ENCODE peak calls at places on chromosomes 16 and 17, in ten cellular contexts. One of them, this sample, is unnamed.

GRCh38 chr16:10080031-10080772 is 102.0 kb downstream of the GRIN2A start:
- DNase-seq in cardiac muscle cell: peak
- DNase-seq in iris pigment epithelial cell: peak
- DNase-seq in NCI-H774: no peak
- DNase-seq in fibroblast of lung: no peak
- DNase-seq in iPS DF 19.7: no peak
- DNase-seq in neural progenitor cell: no peak
- DNase-seq in stimulated activated CD8-positive, alpha-beta memory T cell treated with anti-CD3 and anti-CD28 coated beads, Interleukin-7, amount 100 ng/mL, for 48 hours: no peak
- DNase-seq in NCI-H460: no peak
- DNase-seq in midbrain: peak
- DNase-seq in this sample: peak

GRCh38 chr16:31438414-31438813 is 4.2 kb downstream of the ZNF843 start:
- DNase-seq in cardiac muscle cell: peak
- DNase-seq in iris pigment epithelial cell: no peak
- DNase-seq in NCI-H774: no peak
- DNase-seq in fibroblast of lung: no peak
- DNase-seq in iPS DF 19.7: no peak
- DNase-seq in neural progenitor cell: no peak
- DNase-seq in stimulated activated CD8-positive, alpha-beta memory T cell treated with anti-CD3 and anti-CD28 coated beads, Interleukin-7, amount 100 ng/mL, for 48 hours: no peak
- DNase-seq in NCI-H460: no peak
- DNase-seq in midbrain: no peak
- DNase-seq in this sample: no peak

GRCh38 chr17:234163-235047 is 53.0 kb upstream of the DOC2B start:
- DNase-seq in cardiac muscle cell: no peak
- DNase-seq in iris pigment epithelial cell: no peak
- DNase-seq in NCI-H774: no peak
- DNase-seq in fibroblast of lung: no peak
- DNase-seq in iPS DF 19.7: no peak
- DNase-seq in neural progenitor cell: no peak
- DNase-seq in stimulated activated CD8-positive, alpha-beta memory T cell treated with anti-CD3 and anti-CD28 coated beads, Interleukin-7, amount 100 ng/mL, for 48 hours: no peak
- DNase-seq in NCI-H460: no peak
- DNase-seq in midbrain: no peak
- DNase-seq in this sample: no peak

GRCh38 chr16:28992496-28992895 is 7.6 kb downstream of the LAT start:
- DNase-seq in cardiac muscle cell: no peak
- DNase-seq in iris pigment epithelial cell: no peak
- DNase-seq in NCI-H774: no peak
- DNase-seq in fibroblast of lung: no peak
- DNase-seq in iPS DF 19.7: no peak
- DNase-seq in neural progenitor cell: no peak
- DNase-seq in stimulated activated CD8-positive, alpha-beta memory T cell treated with anti-CD3 and anti-CD28 coated beads, Interleukin-7, amount 100 ng/mL, for 48 hours: no peak
- DNase-seq in NCI-H460: no peak
- DNase-seq in midbrain: no peak
- DNase-seq in this sample: no peak

GRCh38 chr17:9074106-9074505 is 52.8 kb downstream of the NTN1 start:
- DNase-seq in cardiac muscle cell: no peak
- DNase-seq in iris pigment epithelial cell: no peak
- DNase-seq in NCI-H774: no peak
- DNase-seq in fibroblast of lung: no peak
- DNase-seq in iPS DF 19.7: no peak
- DNase-seq in neural progenitor cell: no peak
- DNase-seq in stimulated activated CD8-positive, alpha-beta memory T cell treated with anti-CD3 and anti-CD28 coated beads, Interleukin-7, amount 100 ng/mL, for 48 hours: no peak
- DNase-seq in NCI-H460: no peak
- DNase-seq in midbrain: no peak
- DNase-seq in this sample: no peak

GRCh38 chr17:78231991-78232759 is 744 bp downstream of the TMEM235 start:
- DNase-seq in cardiac muscle cell: peak
- DNase-seq in iris pigment epithelial cell: no peak
- DNase-seq in NCI-H774: no peak
- DNase-seq in fibroblast of lung: no peak
- DNase-seq in iPS DF 19.7: no peak
- DNase-seq in neural progenitor cell: peak
- DNase-seq in stimulated activated CD8-positive, alpha-beta memory T cell treated with anti-CD3 and anti-CD28 coated beads, Interleukin-7, amount 100 ng/mL, for 48 hours: no peak
- DNase-seq in NCI-H460: no peak
- DNase-seq in midbrain: no peak
- DNase-seq in this sample: no peak

GRCh38 chr16:1543085-1543896 is 9.8 kb downstream of the TMEM204 start:
- DNase-seq in cardiac muscle cell: peak
- DNase-seq in iris pigment epithelial cell: peak
- DNase-seq in NCI-H774: no peak
- DNase-seq in fibroblast of lung: peak
- DNase-seq in iPS DF 19.7: peak
- DNase-seq in neural progenitor cell: peak
- DNase-seq in stimulated activated CD8-positive, alpha-beta memory T cell treated with anti-CD3 and anti-CD28 coated beads, Interleukin-7, amount 100 ng/mL, for 48 hours: no peak
- DNase-seq in NCI-H460: peak
- DNase-seq in midbrain: no peak
- DNase-seq in this sample: peak

GRCh38 chr16:87436225-87437172 is 44.4 kb downstream of the MAP1LC3B start:
- DNase-seq in cardiac muscle cell: peak
- DNase-seq in iris pigment epithelial cell: peak
- DNase-seq in NCI-H774: no peak
- DNase-seq in fibroblast of lung: no peak
- DNase-seq in iPS DF 19.7: no peak
- DNase-seq in neural progenitor cell: no peak
- DNase-seq in stimulated activated CD8-positive, alpha-beta memory T cell treated with anti-CD3 and anti-CD28 coated beads, Interleukin-7, amount 100 ng/mL, for 48 hours: no peak
- DNase-seq in NCI-H460: no peak
- DNase-seq in midbrain: no peak
- DNase-seq in this sample: no peak

GRCh38 chr17:80133626-80133970 is 13.3 kb downstream of the EIF4A3 start:
- DNase-seq in cardiac muscle cell: no peak
- DNase-seq in iris pigment epithelial cell: no peak
- DNase-seq in NCI-H774: no peak
- DNase-seq in fibroblast of lung: no peak
- DNase-seq in iPS DF 19.7: no peak
- DNase-seq in neural progenitor cell: no peak
- DNase-seq in stimulated activated CD8-positive, alpha-beta memory T cell treated with anti-CD3 and anti-CD28 coated beads, Interleukin-7, amount 100 ng/mL, for 48 hours: no peak
- DNase-seq in NCI-H460: no peak
- DNase-seq in midbrain: no peak
- DNase-seq in this sample: no peak

GRCh38 chr16:85275533-85276249 is 163.4 kb upstream of the CIBAR2 start:
- DNase-seq in cardiac muscle cell: peak
- DNase-seq in iris pigment epithelial cell: peak
- DNase-seq in NCI-H774: no peak
- DNase-seq in fibroblast of lung: peak
- DNase-seq in iPS DF 19.7: no peak
- DNase-seq in neural progenitor cell: peak
- DNase-seq in stimulated activated CD8-positive, alpha-beta memory T cell treated with anti-CD3 and anti-CD28 coated beads, Interleukin-7, amount 100 ng/mL, for 48 hours: peak
- DNase-seq in NCI-H460: peak
- DNase-seq in midbrain: peak
- DNase-seq in this sample: peak

GRCh38 chr16:71526111-71526998 is at the start of gene CHST4:
- DNase-seq in cardiac muscle cell: peak
- DNase-seq in iris pigment epithelial cell: peak
- DNase-seq in NCI-H774: no peak
- DNase-seq in fibroblast of lung: peak
- DNase-seq in iPS DF 19.7: peak
- DNase-seq in neural progenitor cell: peak
- DNase-seq in stimulated activated CD8-positive, alpha-beta memory T cell treated with anti-CD3 and anti-CD28 coated beads, Interleukin-7, amount 100 ng/mL, for 48 hours: no peak
- DNase-seq in NCI-H460: peak
- DNase-seq in midbrain: no peak
- DNase-seq in this sample: no peak

GRCh38 chr17:28524476-28525415 is 18.6 kb downstream of the FOXN1 start:
- DNase-seq in cardiac muscle cell: peak
- DNase-seq in iris pigment epithelial cell: peak
- DNase-seq in NCI-H774: no peak
- DNase-seq in fibroblast of lung: peak
- DNase-seq in iPS DF 19.7: no peak
- DNase-seq in neural progenitor cell: no peak
- DNase-seq in stimulated activated CD8-positive, alpha-beta memory T cell treated with anti-CD3 and anti-CD28 coated beads, Interleukin-7, amount 100 ng/mL, for 48 hours: no peak
- DNase-seq in NCI-H460: peak
- DNase-seq in midbrain: no peak
- DNase-seq in this sample: peak

GRCh38 chr17:34474706-34475105 is 104.7 kb upstream of the TMEM132E start:
- DNase-seq in cardiac muscle cell: no peak
- DNase-seq in iris pigment epithelial cell: no peak
- DNase-seq in NCI-H774: no peak
- DNase-seq in fibroblast of lung: no peak
- DNase-seq in iPS DF 19.7: no peak
- DNase-seq in neural progenitor cell: peak
- DNase-seq in stimulated activated CD8-positive, alpha-beta memory T cell treated with anti-CD3 and anti-CD28 coated beads, Interleukin-7, amount 100 ng/mL, for 48 hours: no peak
- DNase-seq in NCI-H460: no peak
- DNase-seq in midbrain: no peak
- DNase-seq in this sample: no peak